ENCODE peak calls at places on chromosome 12, in four cellular contexts. B, E, K and S are unnamed samples. For H3K4me1, the result is how much of the 10 kb centered on the place peaks cover.

GRCh38 chr12:121295123-121295745 is 1.3 kb downstream of the CAMKK2 start:
- DNase-seq in B (no peak), E (no peak), K (no peak), S (no peak)

GRCh38 chr12:18700254-18700653 is 37.6 kb downstream of the PLCZ1 start:
- DNase-seq in E (no peak), K (no peak), B (no peak), S (no peak)

GRCh38 chr12:41439134-41439533 is 251.0 kb downstream of the PDZRN4 start:
- DNase-seq in K (no peak), E (no peak), B (no peak), S (no peak)

GRCh38 chr12:71439362-71439612 is 311 bp upstream of the LGR5 start:
- DNase-seq in E (no peak), K (no peak), B (no peak), S (no peak)

GRCh38 chr12:110371408-110372055 is 32.0 kb downstream of the ANAPC7 start:
- DNase-seq in B (no peak), K (no peak), E (no peak), S (peak)

GRCh38 chr12:22518067-22518719 is 26.1 kb downstream of the C2CD5 start:
- DNase-seq in K (no peak), E (peak), B (peak), S (no peak)

GRCh38 chr12:62703011-62703380 is 232.0 kb downstream of the PPM1H start:
- DNase-seq in B (no peak), K (no peak), E (no peak), S (no peak)

GRCh38 chr12:116484807-116485206 is 74.4 kb upstream of the MAP1LC3B2 start:
- DNase-seq in E (no peak), B (no peak), K (no peak), S (no peak)

GRCh38 chr12:29796823-29797263 is 13.1 kb upstream of the TMTC1 start:
- DNase-seq in B (no peak), E (no peak), K (peak), S (no peak)

GRCh38 chr12:116599285-116600122 is 40.3 kb downstream of the MAP1LC3B2 start:
- DNase-seq in K (no peak), B (peak), E (peak), S (peak)

GRCh38 chr12:91931110-91931509 is 214.5 kb downstream of the BTG1 start:
- DNase-seq in K (no peak), B (peak), E (no peak), S (peak)

GRCh38 chr12:89906824-89907223 is 198.2 kb upstream of the ATP2B1 start:
- DNase-seq in E (no peak), B (no peak), K (no peak), S (no peak)

GRCh38 chr12:1663440-1664132 is 27.3 kb upstream of the ADIPOR2 start:
- DNase-seq in K (no peak), E (no peak), B (no peak), S (no peak)

GRCh38 chr12:119168721-119169120 is 10.0 kb upstream of the HSPB8 start:
- DNase-seq in K (no peak), B (no peak), E (no peak), S (no peak)

GRCh38 chr12:49959570-49960473 is 1.9 kb upstream of the AQP5 start:
- DNase-seq in B (peak), E (no peak), K (no peak), S (peak)

GRCh38 chr12:108597559-108598471 is at the start of gene TMEM119:
- DNase-seq in B (no peak), E (no peak), K (no peak), S (no peak)

GRCh38 chr12:2785017-2785416 is 9.8 kb upstream of the FKBP4 start:
- DNase-seq in B (no peak), E (no peak), K (no peak), S (no peak)

GRCh38 chr12:106840217-106840616 is 65.7 kb downstream of the RIC8B start:
- DNase-seq in K (no peak), E (no peak), B (peak), S (no peak)

GRCh38 chr12:92110083-92110640 is 35.5 kb downstream of the BTG1 start:
- DNase-seq in B (no peak), K (no peak), E (no peak), S (no peak)

GRCh38 chr12:88188180-88188579 is 46.1 kb downstream of the TMTC3 start:
- DNase-seq in K (no peak), E (no peak), B (no peak), S (no peak)

GRCh38 chr12:50603817-50604639 is 99.2 kb downstream of the DIP2B start:
- DNase-seq in E (no peak), K (no peak), B (no peak), S (no peak)

GRCh38 chr12:131752457-131752856 is 41.6 kb downstream of the SFSWAP start:
- DNase-seq in E (no peak), K (no peak), B (no peak), S (no peak)

GRCh38 chr12:80053048-80053790 is 46.1 kb upstream of the OTOGL start:
- DNase-seq in B (peak), E (no peak), K (no peak), S (peak)

GRCh38 chr12:90938451-90938850 is 16.5 kb downstream of the CCER1 start:
- DNase-seq in K (no peak), E (no peak), B (no peak), S (no peak)

GRCh38 chr12:13707829-13708228 is 273.6 kb downstream of the GRIN2B start:
- DNase-seq in E (no peak), B (no peak), K (no peak), S (no peak)

GRCh38 chr12:71594214-71594948 is 69.3 kb downstream of the ZFC3H1 start:
- DNase-seq in B (peak), E (no peak), K (no peak), S (no peak)

GRCh38 chr12:125203145-125203765 is 138.0 kb downstream of the AACS start:
- DNase-seq in K (no peak), B (no peak), E (no peak), S (no peak)

GRCh38 chr12:93179792-93180191 is 197.9 kb upstream of the NUDT4 start:
- DNase-seq in E (no peak), K (no peak), B (no peak), S (no peak)

GRCh38 chr12:94198872-94199271 is 50.5 kb downstream of the PLXNC1 start:
- DNase-seq in K (no peak), E (no peak), B (no peak), S (no peak)

GRCh38 chr12:65464930-65465329 is 186.4 kb downstream of the MSRB3 start:
- DNase-seq in K (no peak), B (no peak), E (no peak), S (no peak)

GRCh38 chr12:94563261-94563660 is 87.1 kb downstream of the TMCC3 start:
- DNase-seq in K (no peak), E (no peak), B (no peak), S (no peak)

GRCh38 chr12:67501362-67501761 is 147.2 kb upstream of the DYRK2 start:
- DNase-seq in B (no peak), E (no peak), K (no peak), S (no peak)

GRCh38 chr12:19746471-19746870 is 307.2 kb downstream of the AEBP2 start:
- DNase-seq in K (no peak), B (no peak), E (no peak), S (no peak)

GRCh38 chr12:8045952-8046944 is 13.7 kb downstream of the FOXJ2 start:
- DNase-seq in B (peak), K (peak), E (peak), S (peak)

GRCh38 chr12:30043151-30043550 is 259.4 kb upstream of the TMTC1 start:
- DNase-seq in E (no peak), B (no peak), K (no peak), S (no peak)

GRCh38 chr12:43131304-43131703 is 420.7 kb downstream of the ADAMTS20 start:
- DNase-seq in B (no peak), K (no peak), E (no peak), S (no peak)

GRCh38 chr12:43126652-43127051 is 425.4 kb downstream of the ADAMTS20 start:
- DNase-seq in B (no peak), E (no peak), K (no peak), S (no peak)

DNA sequence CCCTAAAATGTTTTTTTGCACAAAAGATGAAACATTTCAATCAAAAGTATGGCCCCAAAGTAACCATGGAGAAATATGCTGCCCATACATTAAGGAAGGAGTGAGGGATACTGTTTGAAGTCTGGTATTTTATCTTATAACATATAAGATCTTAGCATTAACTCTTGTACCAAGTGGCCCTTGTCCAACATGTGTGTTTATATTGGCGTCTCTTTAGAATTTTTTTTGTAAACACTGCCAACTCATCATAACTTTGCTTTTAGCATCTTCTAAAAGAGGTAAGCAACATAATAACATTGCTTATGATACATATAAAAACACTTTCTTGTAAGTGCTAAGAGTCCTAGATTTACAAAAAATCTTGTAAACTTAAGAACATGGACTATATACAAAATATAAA is 419.7 kb downstream of the ADAMTS20 start:
- DNase-seq in K (no peak), B (no peak), E (no peak), S (no peak)
- H3K4me1 ChIP-seq in K (under half), B (under half), E (under half), S (under half)

DNA sequence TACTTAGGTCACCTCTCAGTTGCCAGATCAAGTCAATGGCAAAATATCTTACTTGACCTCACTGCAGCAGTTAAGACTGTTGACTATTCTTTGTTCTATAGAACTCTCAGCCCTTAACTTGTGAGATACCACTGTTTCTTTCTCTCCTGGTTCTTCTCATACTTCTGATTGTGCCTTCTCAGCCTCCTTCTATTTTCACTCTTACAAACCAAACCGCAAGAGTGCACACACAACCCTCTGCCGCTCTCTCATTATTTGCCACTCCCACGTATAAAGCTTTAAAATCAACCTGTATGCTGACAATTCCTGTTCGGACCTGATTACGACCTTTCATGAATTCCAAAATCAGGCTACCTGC is 4.5 kb downstream of the E2F7 start:
- DNase-seq in K (no peak), E (no peak), B (no peak), S (no peak)
- H3K4me3 ChIP-seq in K (no peak), E (no peak), B (no peak), S (no peak)

GRCh38 chr12:46218509-46219095 is 50.2 kb downstream of the SLC38A1 start:
- DNase-seq in K (no peak), E (no peak), B (no peak), S (no peak)

GRCh38 chr12:46219147-46219891 is 49.5 kb downstream of the SLC38A1 start:
- DNase-seq in E (no peak), B (no peak), K (no peak), S (no peak)

GRCh38 chr12:46217686-46218508 is 50.9 kb downstream of the SLC38A1 start:
- DNase-seq in K (no peak), E (no peak), B (no peak), S (no peak)

GRCh38 chr12:46221255-46222128 is 47.4 kb downstream of the SLC38A1 start:
- DNase-seq in K (no peak), B (no peak), E (no peak), S (no peak)

DNA sequence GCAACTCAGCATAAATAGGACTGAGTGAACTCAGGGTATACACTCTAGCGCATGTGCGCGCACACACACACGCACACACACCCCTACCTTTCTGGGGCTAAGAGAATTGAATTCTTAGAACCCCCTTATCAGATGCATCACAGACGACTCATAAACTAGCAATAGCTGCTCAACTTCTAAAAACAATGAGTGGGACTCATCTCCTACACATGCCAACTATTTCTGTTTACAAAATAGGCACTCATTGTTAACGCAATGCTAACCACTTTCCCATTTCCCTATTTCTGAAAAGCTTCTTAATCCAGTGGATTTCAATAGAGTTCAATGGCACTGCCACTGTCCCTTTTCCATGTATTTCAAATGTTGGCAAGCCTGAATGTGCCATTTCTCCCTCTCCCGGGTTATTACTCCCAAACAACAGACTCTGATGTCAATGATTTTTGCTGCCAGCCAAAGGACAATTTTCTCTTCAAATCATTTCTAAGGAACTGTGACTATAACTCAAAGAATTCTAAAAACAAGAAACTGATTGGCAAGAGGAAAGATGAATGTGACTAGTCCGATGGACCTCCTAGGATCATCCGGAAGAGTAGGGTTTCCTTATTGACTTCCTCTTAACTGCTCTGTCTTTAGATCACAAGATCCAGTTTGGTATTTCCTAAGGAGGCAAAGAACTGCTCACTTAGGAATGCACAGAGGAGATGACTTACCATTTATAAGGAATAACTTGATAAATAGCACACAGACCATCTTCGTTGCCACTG is 48.8 kb downstream of the SLC38A1 start:
- DNase-seq in E (no peak), K (no peak), B (no peak), S (no peak)
- H3K4me1 ChIP-seq in E (under half), K (under half), B (under half), S (half or more)

GRCh38 chr12:114404451-114405198 is 1.3 kb downstream of the TBX5 start:
- DNase-seq in K (no peak), E (no peak), B (no peak), S (no peak)
- H3K4me3 ChIP-seq in K (no peak), E (no peak), B (no peak), S (peak)

DNA sequence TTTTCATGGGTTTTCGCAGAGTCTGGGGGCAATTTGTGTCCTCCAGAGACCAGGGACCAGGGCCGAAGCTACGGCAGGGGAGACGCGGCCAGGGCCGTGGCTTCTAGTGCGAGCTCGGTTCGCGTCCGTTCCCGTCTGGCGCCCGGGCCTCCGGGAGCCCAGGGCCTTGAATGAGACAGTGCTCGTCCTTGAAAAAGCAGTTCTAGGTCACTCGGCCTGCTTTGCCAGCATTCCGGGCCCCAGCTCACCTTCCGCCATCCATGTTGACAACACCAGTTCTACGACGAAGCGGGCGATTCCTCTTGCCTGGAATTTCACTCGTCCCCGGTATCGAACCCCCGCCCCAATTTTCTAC is 4.5 kb downstream of the OR10AD1 start:
- DNase-seq in E (peak), K (no peak), B (peak), S (peak)
- H3K4me1 ChIP-seq in E (under half), K (under half), B (under half), S (under half)

DNA sequence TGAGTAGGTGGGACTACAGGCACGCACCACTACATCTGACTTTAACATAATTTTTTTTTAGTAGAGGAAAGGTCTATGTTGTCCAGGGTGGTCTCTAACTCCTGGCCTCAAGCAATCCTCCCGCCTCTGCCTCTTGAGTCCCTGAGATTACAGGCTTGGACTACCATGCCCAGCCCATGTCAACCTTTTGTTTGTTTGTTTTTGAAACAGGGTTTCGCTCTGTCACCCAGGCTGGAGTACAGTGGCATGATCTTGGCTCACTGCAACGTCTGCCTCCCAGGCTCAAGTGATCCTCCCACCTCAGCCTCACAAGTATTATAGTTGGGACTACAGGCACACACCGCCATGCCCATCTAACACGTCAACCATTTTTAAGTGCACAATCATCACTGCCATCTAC is 29.2 kb downstream of the PITPNM2 start:
- DNase-seq in K (no peak), E (no peak), B (no peak), S (no peak)
- H3K4me3 ChIP-seq in K (no peak), E (no peak), B (no peak), S (no peak)